ENCODE peak calls at places on chromosomes 11 and 22, in seven cellular contexts. One of them, this sample, is unnamed.

GRCh38 chr11:10454902-10455631 is at the start of gene AMPD3:
- DNase-seq in IMR-90: peak
- DNase-seq in H9: peak
- DNase-seq in mesendoderm: no peak
- DNase-seq in mesenchymal stem cell: peak
- DNase-seq in neuronal stem cell: no peak
- DNase-seq in H1: peak
- DNase-seq in this sample: peak

GRCh38 chr11:113752932-113753331 is 20.6 kb downstream of the ZW10 start:
- DNase-seq in IMR-90: no peak
- DNase-seq in H9: no peak
- DNase-seq in mesendoderm: no peak
- DNase-seq in mesenchymal stem cell: no peak
- DNase-seq in neuronal stem cell: no peak
- DNase-seq in H1: no peak
- DNase-seq in this sample: no peak

GRCh38 chr11:8807544-8808225 is 103.3 kb upstream of the AKIP1 start:
- DNase-seq in IMR-90: peak
- DNase-seq in H9: no peak
- DNase-seq in mesendoderm: no peak
- DNase-seq in mesenchymal stem cell: peak
- DNase-seq in neuronal stem cell: no peak
- DNase-seq in H1: no peak
- DNase-seq in this sample: no peak

GRCh38 chr22:31044262-31044861 is 36.8 kb upstream of the SMTN start:
- DNase-seq in IMR-90: peak
- DNase-seq in H9: peak
- DNase-seq in mesendoderm: no peak
- DNase-seq in mesenchymal stem cell: no peak
- DNase-seq in neuronal stem cell: no peak
- DNase-seq in H1: no peak
- DNase-seq in this sample: no peak

GRCh38 chr11:134062255-134063030 is 6.4 kb upstream of the JAM3 start:
- DNase-seq in IMR-90: no peak
- DNase-seq in H9: no peak
- DNase-seq in mesendoderm: no peak
- DNase-seq in mesenchymal stem cell: no peak
- DNase-seq in neuronal stem cell: no peak
- DNase-seq in H1: peak
- DNase-seq in this sample: no peak

GRCh38 chr11:67027483-67027930 is 4.6 kb downstream of the SYT12 start:
- DNase-seq in IMR-90: no peak
- DNase-seq in H9: no peak
- DNase-seq in mesendoderm: no peak
- DNase-seq in mesenchymal stem cell: no peak
- DNase-seq in neuronal stem cell: no peak
- DNase-seq in H1: no peak
- DNase-seq in this sample: peak

GRCh38 chr11:43278302-43278956 is 33.4 kb upstream of the API5 start:
- DNase-seq in IMR-90: peak
- DNase-seq in H9: peak
- DNase-seq in mesendoderm: peak
- DNase-seq in mesenchymal stem cell: peak
- DNase-seq in neuronal stem cell: peak
- DNase-seq in H1: peak
- DNase-seq in this sample: peak

GRCh38 chr22:22720201-22720723 is 75.8 kb downstream of the GGTLC2 start:
- DNase-seq in IMR-90: peak
- DNase-seq in H9: peak
- DNase-seq in mesendoderm: peak
- DNase-seq in mesenchymal stem cell: peak
- DNase-seq in neuronal stem cell: peak
- DNase-seq in H1: peak
- DNase-seq in this sample: peak

GRCh38 chr11:78212586-78213371 is 24.1 kb downstream of the USP35 start:
- DNase-seq in IMR-90: peak
- DNase-seq in H9: no peak
- DNase-seq in mesendoderm: no peak
- DNase-seq in mesenchymal stem cell: no peak
- DNase-seq in neuronal stem cell: no peak
- DNase-seq in H1: no peak
- DNase-seq in this sample: no peak

GRCh38 chr22:21816787-21817496 is 50.5 kb downstream of the MAPK1 start:
- DNase-seq in IMR-90: peak
- DNase-seq in H9: no peak
- DNase-seq in mesendoderm: peak
- DNase-seq in mesenchymal stem cell: peak
- DNase-seq in neuronal stem cell: no peak
- DNase-seq in H1: no peak
- DNase-seq in this sample: peak

GRCh38 chr22:47000888-47001287 is 238.4 kb downstream of the TBC1D22A start:
- DNase-seq in IMR-90: no peak
- DNase-seq in H9: no peak
- DNase-seq in mesendoderm: no peak
- DNase-seq in mesenchymal stem cell: no peak
- DNase-seq in neuronal stem cell: no peak
- DNase-seq in H1: no peak
- DNase-seq in this sample: no peak

GRCh38 chr11:134633276-134633675 is 221.2 kb upstream of the B3GAT1 start:
- DNase-seq in IMR-90: no peak
- DNase-seq in H9: no peak
- DNase-seq in mesendoderm: no peak
- DNase-seq in mesenchymal stem cell: no peak
- DNase-seq in neuronal stem cell: no peak
- DNase-seq in H1: no peak
- DNase-seq in this sample: no peak

GRCh38 chr11:11463397-11463796 is 110.3 kb upstream of the CSNK2A3 start:
- DNase-seq in IMR-90: no peak
- DNase-seq in H9: no peak
- DNase-seq in mesendoderm: no peak
- DNase-seq in mesenchymal stem cell: peak
- DNase-seq in neuronal stem cell: no peak
- DNase-seq in H1: no peak
- DNase-seq in this sample: no peak

GRCh38 chr22:30969532-30970355 is 679 bp downstream of the TUG1 start:
- DNase-seq in IMR-90: peak
- DNase-seq in H9: peak
- DNase-seq in mesendoderm: peak
- DNase-seq in mesenchymal stem cell: peak
- DNase-seq in neuronal stem cell: no peak
- DNase-seq in H1: no peak
- DNase-seq in this sample: peak

GRCh38 chr22:30310881-30311771 is 15.6 kb downstream of the TBC1D10A start:
- DNase-seq in IMR-90: peak
- DNase-seq in H9: no peak
- DNase-seq in mesendoderm: no peak
- DNase-seq in mesenchymal stem cell: peak
- DNase-seq in neuronal stem cell: no peak
- DNase-seq in H1: no peak
- DNase-seq in this sample: no peak

GRCh38 chr11:68839953-68840641 is 1.6 kb downstream of the CPT1A start:
- DNase-seq in IMR-90: peak
- DNase-seq in H9: peak
- DNase-seq in mesendoderm: peak
- DNase-seq in mesenchymal stem cell: peak
- DNase-seq in neuronal stem cell: no peak
- DNase-seq in H1: no peak
- DNase-seq in this sample: peak

GRCh38 chr11:15370774-15371173 is 256.1 kb downstream of the INSC start:
- DNase-seq in IMR-90: no peak
- DNase-seq in H9: no peak
- DNase-seq in mesendoderm: no peak
- DNase-seq in mesenchymal stem cell: no peak
- DNase-seq in neuronal stem cell: no peak
- DNase-seq in H1: no peak
- DNase-seq in this sample: no peak

GRCh38 chr11:15367695-15368094 is 253.0 kb downstream of the INSC start:
- DNase-seq in IMR-90: no peak
- DNase-seq in H9: no peak
- DNase-seq in mesendoderm: no peak
- DNase-seq in mesenchymal stem cell: no peak
- DNase-seq in neuronal stem cell: no peak
- DNase-seq in H1: no peak
- DNase-seq in this sample: no peak

GRCh38 chr11:15374418-15374817 is 259.7 kb downstream of the INSC start:
- DNase-seq in IMR-90: no peak
- DNase-seq in H9: no peak
- DNase-seq in mesendoderm: no peak
- DNase-seq in mesenchymal stem cell: no peak
- DNase-seq in neuronal stem cell: no peak
- DNase-seq in H1: no peak
- DNase-seq in this sample: no peak

GRCh38 chr11:15371533-15371932 is 256.8 kb downstream of the INSC start:
- DNase-seq in IMR-90: no peak
- DNase-seq in H9: no peak
- DNase-seq in mesendoderm: peak
- DNase-seq in mesenchymal stem cell: no peak
- DNase-seq in neuronal stem cell: no peak
- DNase-seq in H1: no peak
- DNase-seq in this sample: no peak
- H2AK5ac ChIP-seq in IMR-90: no peak
- H2AK5ac ChIP-seq in H9: no peak
- H2AK5ac ChIP-seq in mesendoderm: no peak
- H2AK5ac ChIP-seq in mesenchymal stem cell: no peak
- H2AK5ac ChIP-seq in neuronal stem cell: no peak
- H2AK5ac ChIP-seq in H1: no peak
- H2AK5ac ChIP-seq in this sample: no peak

DNA sequence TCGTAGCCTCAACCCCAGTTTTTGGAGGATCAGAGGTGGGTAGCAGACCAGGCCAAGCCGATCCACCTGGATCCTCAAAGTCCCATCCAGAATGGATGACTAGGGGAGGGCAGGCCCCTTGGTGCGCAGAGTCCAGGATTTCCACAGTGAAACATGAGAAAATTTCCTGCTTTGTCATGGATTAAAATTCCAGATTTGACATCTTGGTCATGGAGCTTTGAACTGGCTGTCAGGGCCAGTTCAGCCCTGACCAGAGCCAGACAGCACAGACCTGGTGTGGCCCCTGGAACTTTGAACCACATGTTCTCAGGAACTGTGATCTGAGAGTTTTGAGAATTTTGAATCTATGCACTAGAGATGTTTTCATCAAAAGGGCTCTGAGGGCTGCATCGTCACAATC is 177.5 kb downstream of the MN1 start:
- DNase-seq in IMR-90: no peak
- DNase-seq in H9: no peak
- DNase-seq in mesendoderm: no peak
- DNase-seq in mesenchymal stem cell: no peak
- DNase-seq in neuronal stem cell: no peak
- DNase-seq in H1: no peak
- DNase-seq in this sample: no peak
- H2AK5ac ChIP-seq in IMR-90: no peak
- H2AK5ac ChIP-seq in H9: no peak
- H2AK5ac ChIP-seq in mesendoderm: no peak
- H2AK5ac ChIP-seq in mesenchymal stem cell: no peak
- H2AK5ac ChIP-seq in neuronal stem cell: no peak
- H2AK5ac ChIP-seq in H1: peak
- H2AK5ac ChIP-seq in this sample: no peak

GRCh38 chr11:27458182-27458581 is 14.4 kb downstream of the LGR4 start:
- DNase-seq in IMR-90: no peak
- DNase-seq in H9: no peak
- DNase-seq in mesendoderm: no peak
- DNase-seq in mesenchymal stem cell: no peak
- DNase-seq in neuronal stem cell: no peak
- DNase-seq in H1: no peak
- DNase-seq in this sample: no peak

GRCh38 chr11:27460571-27460970 is 12.0 kb downstream of the LGR4 start:
- DNase-seq in IMR-90: no peak
- DNase-seq in H9: no peak
- DNase-seq in mesendoderm: no peak
- DNase-seq in mesenchymal stem cell: peak
- DNase-seq in neuronal stem cell: no peak
- DNase-seq in H1: no peak
- DNase-seq in this sample: no peak

GRCh38 chr11:27456802-27457329 is 15.7 kb downstream of the LGR4 start:
- DNase-seq in IMR-90: no peak
- DNase-seq in H9: no peak
- DNase-seq in mesendoderm: no peak
- DNase-seq in mesenchymal stem cell: no peak
- DNase-seq in neuronal stem cell: no peak
- DNase-seq in H1: no peak
- DNase-seq in this sample: no peak

GRCh38 chr11:27460158-27460565 is 12.4 kb downstream of the LGR4 start:
- DNase-seq in IMR-90: no peak
- DNase-seq in H9: no peak
- DNase-seq in mesendoderm: no peak
- DNase-seq in mesenchymal stem cell: peak
- DNase-seq in neuronal stem cell: no peak
- DNase-seq in H1: no peak
- DNase-seq in this sample: no peak

DNA sequence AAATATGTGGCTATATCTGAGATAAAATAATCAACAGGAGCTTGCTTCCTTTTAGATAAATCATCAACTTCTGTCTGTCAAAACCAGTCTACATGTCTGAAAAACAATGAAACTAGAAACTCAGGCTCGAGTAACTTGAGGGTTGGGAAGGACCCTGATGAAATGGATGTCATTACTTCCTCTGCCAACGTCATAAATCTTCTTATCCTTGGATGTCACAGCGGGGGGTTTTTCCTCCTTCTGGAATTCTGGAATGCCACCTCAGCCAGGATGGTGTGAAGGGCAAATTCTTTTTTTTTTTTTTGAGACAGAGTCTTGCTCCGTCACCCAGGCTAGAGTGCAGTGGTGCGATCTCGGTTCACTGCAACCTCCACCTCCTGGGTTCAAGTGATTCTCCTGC is 13.4 kb downstream of the LGR4 start:
- DNase-seq in IMR-90: no peak
- DNase-seq in H9: no peak
- DNase-seq in mesendoderm: peak
- DNase-seq in mesenchymal stem cell: no peak
- DNase-seq in neuronal stem cell: no peak
- DNase-seq in H1: no peak
- DNase-seq in this sample: no peak
- H2AK5ac ChIP-seq in IMR-90: no peak
- H2AK5ac ChIP-seq in H9: no peak
- H2AK5ac ChIP-seq in mesendoderm: no peak
- H2AK5ac ChIP-seq in mesenchymal stem cell: no peak
- H2AK5ac ChIP-seq in neuronal stem cell: no peak
- H2AK5ac ChIP-seq in H1: no peak
- H2AK5ac ChIP-seq in this sample: no peak

GRCh38 chr11:63019506-63019905 is 3.9 kb upstream of the SLC22A8 start:
- DNase-seq in IMR-90: no peak
- DNase-seq in H9: no peak
- DNase-seq in mesendoderm: peak
- DNase-seq in mesenchymal stem cell: no peak
- DNase-seq in neuronal stem cell: no peak
- DNase-seq in H1: no peak
- DNase-seq in this sample: no peak

GRCh38 chr11:63023851-63024648 is 8.4 kb upstream of the SLC22A8 start:
- DNase-seq in IMR-90: peak
- DNase-seq in H9: peak
- DNase-seq in mesendoderm: peak
- DNase-seq in mesenchymal stem cell: peak
- DNase-seq in neuronal stem cell: peak
- DNase-seq in H1: peak
- DNase-seq in this sample: peak

GRCh38 chr11:63020671-63021255 is 5.1 kb upstream of the SLC22A8 start:
- DNase-seq in IMR-90: no peak
- DNase-seq in H9: peak
- DNase-seq in mesendoderm: peak
- DNase-seq in mesenchymal stem cell: no peak
- DNase-seq in neuronal stem cell: peak
- DNase-seq in H1: peak
- DNase-seq in this sample: no peak

GRCh38 chr11:63022422-63022821 is 6.8 kb upstream of the SLC22A8 start:
- DNase-seq in IMR-90: no peak
- DNase-seq in H9: peak
- DNase-seq in mesendoderm: peak
- DNase-seq in mesenchymal stem cell: no peak
- DNase-seq in neuronal stem cell: no peak
- DNase-seq in H1: no peak
- DNase-seq in this sample: no peak

GRCh38 chr11:63023415-63023814 is 7.8 kb upstream of the SLC22A8 start:
- DNase-seq in IMR-90: no peak
- DNase-seq in H9: peak
- DNase-seq in mesendoderm: no peak
- DNase-seq in mesenchymal stem cell: no peak
- DNase-seq in neuronal stem cell: no peak
- DNase-seq in H1: no peak
- DNase-seq in this sample: no peak
- H2AK5ac ChIP-seq in IMR-90: no peak
- H2AK5ac ChIP-seq in H9: no peak
- H2AK5ac ChIP-seq in mesendoderm: no peak
- H2AK5ac ChIP-seq in mesenchymal stem cell: no peak
- H2AK5ac ChIP-seq in neuronal stem cell: peak
- H2AK5ac ChIP-seq in H1: no peak
- H2AK5ac ChIP-seq in this sample: no peak